ENCODE peak calls at places on chromosome 21, in ten cellular contexts. J, Z, T, D, A, V, R, I, M and S are unnamed samples. For H3K27me3, the result is how much of the 10 kb centered on the place peaks cover.

GRCh38 chr21:42486551-42486950 is 9.5 kb downstream of the RSPH1 start:
- DNase-seq in D (no peak), M (no peak), I (no peak), A (no peak), Z (no peak), T (no peak), R (no peak), V (no peak), J (no peak), S (no peak)

GRCh38 chr21:41168391-41169257 is 664 bp downstream of the BACE2 start:
- DNase-seq in A (peak), J (peak), M (peak), D (peak), V (peak), I (peak), R (peak), T (peak), Z (peak), S (peak)

GRCh38 chr21:32411366-32412161 is 942 bp upstream of the EVA1C start:
- DNase-seq in J (peak), I (peak), V (peak), T (peak), R (peak), M (peak), A (peak), Z (peak), D (peak), S (peak)

GRCh38 chr21:42724226-42724920 is 71.0 kb downstream of the PDE9A start:
- DNase-seq in I (peak), V (peak), R (no peak), A (peak), J (no peak), Z (no peak), D (no peak), M (peak), T (no peak), S (no peak)

GRCh38 chr21:44461438-44462089 is 6.3 kb downstream of the LRRC3 start:
- DNase-seq in Z (peak), T (no peak), M (no peak), V (no peak), I (no peak), A (no peak), D (no peak), J (no peak), R (no peak), S (no peak)

GRCh38 chr21:17828223-17828622 is 9.1 kb upstream of the C21orf91 start:
- DNase-seq in D (no peak), J (no peak), R (no peak), Z (no peak), I (no peak), M (no peak), A (peak), V (no peak), T (no peak), S (no peak)

GRCh38 chr21:28160378-28160777 is 832.3 kb downstream of the LTN1 start:
- DNase-seq in T (no peak), D (no peak), A (no peak), J (no peak), M (peak), R (no peak), V (no peak), Z (no peak), I (no peak), S (no peak)

GRCh38 chr21:38140192-38140905 is 116.4 kb upstream of the KCNJ15 start:
- DNase-seq in Z (no peak), R (no peak), A (peak), T (peak), D (peak), V (peak), M (no peak), I (no peak), J (no peak), S (peak)

GRCh38 chr21:40797881-40798280 is 49.1 kb downstream of the DSCAM start:
- DNase-seq in T (no peak), I (no peak), V (no peak), D (no peak), M (no peak), Z (no peak), A (peak), J (no peak), R (no peak), S (no peak)

GRCh38 chr21:40685121-40685630 is 161.8 kb downstream of the DSCAM start:
- DNase-seq in D (no peak), V (no peak), T (no peak), J (no peak), M (no peak), I (no peak), Z (no peak), R (peak), A (no peak), S (no peak)

GRCh38 chr21:42672699-42673458 is 19.5 kb downstream of the PDE9A start:
- DNase-seq in V (no peak), M (no peak), T (no peak), R (no peak), I (no peak), J (no peak), A (peak), Z (no peak), D (no peak), S (no peak)

GRCh38 chr21:43318841-43319781 is 107.8 kb downstream of the SIK1 start:
- DNase-seq in T (no peak), D (no peak), Z (no peak), I (no peak), M (no peak), V (no peak), R (peak), J (no peak), A (peak), S (no peak)

GRCh38 chr21:42541618-42542017 is 28.0 kb downstream of the SLC37A1 start:
- DNase-seq in M (no peak), D (no peak), J (no peak), V (no peak), I (no peak), Z (no peak), R (no peak), T (no peak), A (no peak), S (no peak)

GRCh38 chr21:33821580-33822322 is 93.9 kb downstream of the ATP5PO start:
- DNase-seq in T (no peak), D (no peak), Z (no peak), R (no peak), J (no peak), V (no peak), M (no peak), A (no peak), I (no peak), S (no peak)

GRCh38 chr21:22020221-22020620 is 1022.0 kb downstream of the NCAM2 start:
- DNase-seq in V (no peak), D (no peak), M (no peak), T (no peak), R (no peak), A (no peak), Z (no peak), I (no peak), J (no peak), S (no peak)

GRCh38 chr21:21200103-21200938 is 202.1 kb downstream of the NCAM2 start:
- DNase-seq in Z (peak), M (peak), R (peak), A (peak), J (no peak), D (no peak), I (no peak), T (no peak), V (peak), S (peak)

GRCh38 chr21:40689816-40690215 is 157.1 kb downstream of the DSCAM start:
- DNase-seq in T (no peak), M (no peak), V (no peak), I (no peak), A (no peak), R (no peak), Z (no peak), D (no peak), J (no peak), S (no peak)

GRCh38 chr21:34511787-34512451 is at the start of gene KCNE1:
- DNase-seq in I (no peak), J (no peak), V (peak), T (no peak), D (no peak), A (no peak), R (peak), M (no peak), Z (peak), S (no peak)

GRCh38 chr21:43789276-43790052 is at the start of gene RRP1:
- DNase-seq in T (peak), A (peak), R (peak), I (peak), D (peak), M (peak), J (peak), Z (peak), V (peak), S (peak)

GRCh38 chr21:32457360-32457840 is 44.9 kb downstream of the EVA1C start:
- DNase-seq in M (peak), T (no peak), R (peak), J (peak), Z (no peak), I (peak), D (peak), A (peak), V (peak), S (peak)

GRCh38 chr21:30831194-30831765 is 1.7 kb upstream of the KRTAP7-1 start:
- DNase-seq in T (no peak), R (no peak), J (no peak), Z (no peak), I (no peak), V (no peak), M (no peak), D (no peak), A (no peak), S (no peak)

GRCh38 chr21:43268086-43268803 is 99.4 kb downstream of the CRYAA start:
- DNase-seq in M (no peak), V (no peak), A (no peak), J (peak), R (no peak), D (no peak), Z (no peak), I (no peak), T (no peak), S (no peak)

GRCh38 chr21:44079846-44080245 is 27.4 kb upstream of the PWP2 start:
- DNase-seq in Z (no peak), T (no peak), V (no peak), D (no peak), I (no peak), R (no peak), A (no peak), M (no peak), J (no peak), S (no peak)

GRCh38 chr21:37871121-37871862 is 45.0 kb downstream of the KCNJ6 start:
- DNase-seq in J (no peak), Z (no peak), M (no peak), V (no peak), R (no peak), I (no peak), T (no peak), A (peak), D (no peak), S (no peak)

GRCh38 chr21:33642896-33643657 is 776 bp downstream of the ITSN1 start:
- DNase-seq in A (peak), V (peak), M (peak), I (peak), T (peak), J (peak), D (peak), Z (peak), R (peak), S (no peak)

GRCh38 chr21:42513151-42513984 is at the start of gene SLC37A1:
- DNase-seq in V (no peak), T (no peak), A (no peak), J (peak), Z (peak), R (no peak), D (peak), M (no peak), I (peak), S (no peak)

GRCh38 chr21:33121715-33122475 is 52.0 kb downstream of the OLIG1 start:
- DNase-seq in A (peak), M (no peak), D (no peak), T (peak), V (no peak), J (no peak), R (no peak), Z (no peak), I (no peak), S (peak)

GRCh38 chr21:35346697-35347096 is 297.6 kb upstream of the RUNX1 start:
- DNase-seq in D (no peak), I (no peak), J (no peak), A (no peak), R (no peak), V (no peak), M (no peak), T (no peak), Z (no peak), S (no peak)

GRCh38 chr21:18443686-18444085 is 40.1 kb upstream of the TMPRSS15 start:
- DNase-seq in I (no peak), R (no peak), Z (no peak), J (no peak), V (no peak), D (no peak), T (no peak), M (no peak), A (no peak), S (no peak)

GRCh38 chr21:40151611-40152010 is 284.4 kb downstream of the PCP4 start:
- DNase-seq in V (no peak), J (no peak), Z (no peak), I (no peak), M (no peak), D (no peak), T (no peak), R (no peak), A (no peak), S (no peak)

GRCh38 chr21:42495765-42496119 is 282 bp downstream of the RSPH1 start:
- DNase-seq in M (no peak), R (no peak), T (no peak), Z (no peak), V (no peak), A (peak), J (no peak), D (no peak), I (no peak), S (no peak)

GRCh38 chr21:35641271-35642016 is 418.9 kb downstream of the SETD4 start:
- DNase-seq in Z (no peak), M (no peak), V (no peak), A (peak), I (no peak), D (no peak), J (no peak), T (no peak), R (no peak), S (no peak)

GRCh38 chr21:35461700-35462099 is 412.6 kb upstream of the RUNX1 start:
- DNase-seq in R (no peak), T (no peak), J (no peak), M (no peak), A (no peak), D (no peak), Z (no peak), I (no peak), V (no peak), S (no peak)

GRCh38 chr21:35559881-35560280 is 500.4 kb downstream of the SETD4 start:
- DNase-seq in V (no peak), J (no peak), M (no peak), T (no peak), R (no peak), A (peak), Z (no peak), D (no peak), I (no peak), S (no peak)

GRCh38 chr21:41250519-41250918 is 66.1 kb upstream of the FAM3B start:
- DNase-seq in Z (no peak), T (peak), D (peak), R (no peak), J (no peak), M (no peak), V (no peak), I (no peak), A (peak), S (peak)

GRCh38 chr21:31213787-31214186 is 130.3 kb downstream of the TIAM1 start:
- DNase-seq in M (no peak), A (no peak), J (no peak), Z (no peak), I (no peak), D (no peak), V (no peak), R (no peak), T (no peak), S (no peak)

GRCh38 chr21:34984356-34984755 is 64.7 kb downstream of the RUNX1 start:
- DNase-seq in Z (no peak), J (no peak), R (no peak), I (no peak), M (no peak), D (no peak), T (no peak), A (no peak), V (no peak), S (no peak)

GRCh38 chr21:38894899-38895298 is 89.2 kb downstream of the ETS2 start:
- DNase-seq in I (no peak), D (no peak), V (no peak), M (no peak), Z (no peak), A (no peak), R (no peak), J (no peak), T (no peak), S (no peak)

GRCh38 chr21:45954271-45954670 is 27.3 kb upstream of the COL6A1 start:
- DNase-seq in J (peak), M (peak), A (no peak), R (no peak), I (no peak), D (no peak), V (no peak), Z (peak), T (no peak), S (no peak)

GRCh38 chr21:45949928-45950739 is 31.4 kb upstream of the COL6A1 start:
- DNase-seq in J (peak), Z (no peak), R (no peak), T (no peak), M (peak), V (no peak), A (no peak), I (peak), D (no peak), S (peak)

GRCh38 chr21:45952974-45953373 is 28.6 kb upstream of the COL6A1 start:
- DNase-seq in T (no peak), A (no peak), I (no peak), Z (no peak), M (no peak), V (no peak), D (no peak), J (peak), R (no peak), S (no peak)

GRCh38 chr21:45950740-45951515 is 30.6 kb upstream of the COL6A1 start:
- DNase-seq in D (peak), T (peak), J (peak), M (peak), Z (peak), I (peak), R (peak), A (peak), V (no peak), S (no peak)

GRCh38 chr21:45951676-45952075 is 29.9 kb upstream of the COL6A1 start:
- DNase-seq in A (no peak), D (no peak), Z (no peak), I (no peak), M (no peak), J (peak), T (no peak), R (no peak), V (no peak), S (no peak)
- H3K27ac ChIP-seq in A (no peak), D (no peak), Z (peak), I (no peak), M (peak), J (no peak), T (no peak), R (no peak), V (no peak), S (peak)

GRCh38 chr21:36690637-36691538 is 8.0 kb upstream of the SIM2 start:
- DNase-seq in Z (no peak), J (no peak), A (peak), M (no peak), V (no peak), T (no peak), D (no peak), I (no peak), R (no peak), S (no peak)
- H3K27me3 ChIP-seq in Z (half or more), J (under half), A (half or more), M (half or more), V (half or more), T (under half), D (half or more), I (under half), R (under half), S (under half)

GRCh38 chr21:29182674-29183073 is 52.2 kb downstream of the MAP3K7CL start:
- DNase-seq in M (no peak), D (no peak), Z (no peak), I (no peak), T (no peak), A (peak), V (no peak), R (no peak), J (no peak), S (no peak)

GRCh38 chr21:29178936-29179335 is 48.5 kb downstream of the MAP3K7CL start:
- DNase-seq in I (no peak), T (no peak), J (no peak), R (no peak), Z (no peak), M (no peak), A (no peak), D (no peak), V (no peak), S (no peak)

GRCh38 chr21:29179503-29179902 is 49.1 kb downstream of the MAP3K7CL start:
- DNase-seq in Z (no peak), I (no peak), M (no peak), A (no peak), J (no peak), V (no peak), T (no peak), D (no peak), R (no peak), S (no peak)

GRCh38 chr21:29184047-29184446 is 53.6 kb downstream of the MAP3K7CL start:
- DNase-seq in D (no peak), M (no peak), A (no peak), Z (no peak), J (no peak), R (no peak), I (no peak), V (no peak), T (no peak), S (no peak)

GRCh38 chr21:29181799-29182470 is 51.5 kb downstream of the MAP3K7CL start:
- DNase-seq in A (peak), V (peak), R (no peak), J (no peak), T (peak), D (no peak), I (no peak), M (no peak), Z (no peak), S (peak)
- TF ChIP-seq POLR2A in A (peak), V (no peak), R (no peak), J (no peak), T (peak), D (no peak), I (no peak), M (no peak), Z (no peak), S (no peak)

GRCh38 chr21:15842565-15842880 is 112.7 kb downstream of the USP25 start:
- DNase-seq in T (no peak), J (no peak), V (no peak), M (no peak), A (no peak), Z (no peak), I (no peak), D (no peak), R (no peak), S (no peak)
- H3K27ac ChIP-seq in T (no peak), J (no peak), V (no peak), M (no peak), A (no peak), Z (no peak), I (no peak), D (no peak), R (no peak), S (no peak)